ENCODE peak calls at places on chromosomes 6 and 20, in eight cellular contexts. One of them, this sample, is unnamed.

GRCh38 chr20:4156411-4156810 is 141.1 kb upstream of the RNF24 start:
- DNase-seq in GM12864: no peak
- DNase-seq in left ventricle myocardium inferior: no peak
- DNase-seq in lower leg skin: no peak
- DNase-seq in MM.1S: no peak
- DNase-seq in ovary: no peak
- DNase-seq in PC-3: peak; percentile 53
- DNase-seq in epithelial cell of esophagus: peak; percentile 23
- DNase-seq in this sample: no peak

GRCh38 chr6:149046164-149046821 is 271.2 kb upstream of the TAB2 start:
- DNase-seq in GM12864: no peak
- DNase-seq in left ventricle myocardium inferior: no peak
- DNase-seq in lower leg skin: no peak
- DNase-seq in MM.1S: no peak
- DNase-seq in ovary: no peak
- DNase-seq in PC-3: no peak
- DNase-seq in epithelial cell of esophagus: no peak
- DNase-seq in this sample: no peak

GRCh38 chr20:40821438-40821837 is 132.4 kb upstream of the MAFB start:
- DNase-seq in GM12864: no peak
- DNase-seq in left ventricle myocardium inferior: no peak
- DNase-seq in lower leg skin: no peak
- DNase-seq in MM.1S: no peak
- DNase-seq in ovary: no peak
- DNase-seq in PC-3: no peak
- DNase-seq in epithelial cell of esophagus: no peak
- DNase-seq in this sample: no peak

GRCh38 chr20:63573739-63574131 is 304 bp downstream of the HELZ2 start:
- DNase-seq in GM12864: no peak
- DNase-seq in left ventricle myocardium inferior: no peak
- DNase-seq in lower leg skin: no peak
- DNase-seq in MM.1S: no peak
- DNase-seq in ovary: no peak
- DNase-seq in PC-3: no peak
- DNase-seq in epithelial cell of esophagus: no peak
- DNase-seq in this sample: no peak

GRCh38 chr6:38797391-38797790 is 82.3 kb downstream of the DNAH8 start:
- DNase-seq in GM12864: no peak
- DNase-seq in left ventricle myocardium inferior: no peak
- DNase-seq in lower leg skin: no peak
- DNase-seq in MM.1S: no peak
- DNase-seq in ovary: no peak
- DNase-seq in PC-3: peak; percentile 71
- DNase-seq in epithelial cell of esophagus: no peak
- DNase-seq in this sample: no peak

GRCh38 chr20:34948030-34948429 is 7.6 kb downstream of the GSS start:
- DNase-seq in GM12864: no peak
- DNase-seq in left ventricle myocardium inferior: no peak
- DNase-seq in lower leg skin: no peak
- DNase-seq in MM.1S: no peak
- DNase-seq in ovary: no peak
- DNase-seq in PC-3: peak; percentile 58
- DNase-seq in epithelial cell of esophagus: peak; percentile 91
- DNase-seq in this sample: peak; percentile 71

GRCh38 chr20:62142252-62143117 is 709 bp downstream of the PSMA7 start:
- DNase-seq in GM12864: no peak
- DNase-seq in left ventricle myocardium inferior: no peak
- DNase-seq in lower leg skin: no peak
- DNase-seq in MM.1S: peak; percentile 11
- DNase-seq in ovary: no peak
- DNase-seq in PC-3: no peak
- DNase-seq in epithelial cell of esophagus: no peak
- DNase-seq in this sample: no peak

GRCh38 chr6:73393278-73393677 is 1.4 kb upstream of the DDX43 start:
- DNase-seq in GM12864: no peak
- DNase-seq in left ventricle myocardium inferior: no peak
- DNase-seq in lower leg skin: no peak
- DNase-seq in MM.1S: no peak
- DNase-seq in ovary: no peak
- DNase-seq in PC-3: peak; percentile 4
- DNase-seq in epithelial cell of esophagus: no peak
- DNase-seq in this sample: no peak

GRCh38 chr6:11179978-11180303 is 52.5 kb downstream of the NEDD9 start:
- DNase-seq in GM12864: no peak
- DNase-seq in left ventricle myocardium inferior: no peak
- DNase-seq in lower leg skin: no peak
- DNase-seq in MM.1S: no peak
- DNase-seq in ovary: no peak
- DNase-seq in PC-3: no peak
- DNase-seq in epithelial cell of esophagus: no peak
- DNase-seq in this sample: no peak

GRCh38 chr6:125258651-125259353 is 43.0 kb downstream of the HDDC2 start:
- DNase-seq in GM12864: no peak
- DNase-seq in left ventricle myocardium inferior: no peak
- DNase-seq in lower leg skin: no peak
- DNase-seq in MM.1S: no peak
- DNase-seq in ovary: no peak
- DNase-seq in PC-3: peak; percentile 15
- DNase-seq in epithelial cell of esophagus: no peak
- DNase-seq in this sample: no peak

GRCh38 chr6:137493218-137494038 is 766 bp downstream of the OLIG3 start:
- DNase-seq in GM12864: no peak
- DNase-seq in left ventricle myocardium inferior: no peak
- DNase-seq in lower leg skin: no peak
- DNase-seq in MM.1S: no peak
- DNase-seq in ovary: no peak
- DNase-seq in PC-3: no peak
- DNase-seq in epithelial cell of esophagus: no peak
- DNase-seq in this sample: no peak

GRCh38 chr20:46998497-46999190 is 104.0 kb downstream of the EYA2 start:
- DNase-seq in GM12864: no peak
- DNase-seq in left ventricle myocardium inferior: no peak
- DNase-seq in lower leg skin: no peak
- DNase-seq in MM.1S: no peak
- DNase-seq in ovary: no peak
- DNase-seq in PC-3: no peak
- DNase-seq in epithelial cell of esophagus: peak; percentile 51
- DNase-seq in this sample: no peak

GRCh38 chr6:56509031-56509430 is 133.7 kb downstream of the DST start:
- DNase-seq in GM12864: no peak
- DNase-seq in left ventricle myocardium inferior: no peak
- DNase-seq in lower leg skin: no peak
- DNase-seq in MM.1S: no peak
- DNase-seq in ovary: no peak
- DNase-seq in PC-3: no peak
- DNase-seq in epithelial cell of esophagus: no peak
- DNase-seq in this sample: no peak

GRCh38 chr6:75283907-75284284 is 696 bp downstream of the TMEM30A start:
- DNase-seq in GM12864: no peak
- DNase-seq in left ventricle myocardium inferior: no peak
- DNase-seq in lower leg skin: no peak
- DNase-seq in MM.1S: no peak
- DNase-seq in ovary: no peak
- DNase-seq in PC-3: no peak
- DNase-seq in epithelial cell of esophagus: no peak
- DNase-seq in this sample: no peak

GRCh38 chr6:157226761-157227160 is 96.6 kb downstream of the TMEM242 start:
- DNase-seq in GM12864: no peak
- DNase-seq in left ventricle myocardium inferior: no peak
- DNase-seq in lower leg skin: no peak
- DNase-seq in MM.1S: no peak
- DNase-seq in ovary: no peak
- DNase-seq in PC-3: no peak
- DNase-seq in epithelial cell of esophagus: no peak
- DNase-seq in this sample: no peak

GRCh38 chr6:119148825-119149525 is 70.5 kb upstream of the FAM184A start:
- DNase-seq in GM12864: no peak
- DNase-seq in left ventricle myocardium inferior: no peak
- DNase-seq in lower leg skin: no peak
- DNase-seq in MM.1S: no peak
- DNase-seq in ovary: no peak
- DNase-seq in PC-3: no peak
- DNase-seq in epithelial cell of esophagus: no peak
- DNase-seq in this sample: no peak
- H3K4me3 ChIP-seq in GM12864: no peak overlapping the region
- H3K4me3 ChIP-seq in left ventricle myocardium inferior: no peak overlapping the region
- H3K4me3 ChIP-seq in lower leg skin: no peak overlapping the region
- H3K4me3 ChIP-seq in MM.1S: no peak overlapping the region
- H3K4me3 ChIP-seq in ovary: no peak overlapping the region
- H3K4me3 ChIP-seq in PC-3: no peak overlapping the region
- H3K4me3 ChIP-seq in epithelial cell of esophagus: no peak overlapping the region
- H3K4me3 ChIP-seq in this sample: no peak overlapping the region

DNA sequence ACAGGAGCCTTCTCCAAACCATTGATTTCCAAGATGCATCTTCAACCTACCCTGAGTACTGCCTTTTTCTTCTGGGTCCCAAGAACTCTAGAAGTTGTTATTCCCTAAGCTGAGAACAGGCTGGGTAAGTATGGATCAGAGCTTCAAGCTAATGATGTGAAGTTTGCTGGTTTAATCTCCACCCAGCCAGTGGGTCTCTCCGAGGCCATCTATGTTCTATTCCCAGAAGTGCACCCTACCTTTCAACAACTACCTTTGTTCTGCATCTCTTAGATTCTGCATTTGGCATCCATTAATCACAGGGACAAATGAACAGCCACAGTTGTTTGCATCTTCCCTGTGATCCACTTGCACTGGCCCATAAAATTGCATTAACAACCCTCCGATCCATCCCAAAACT is 246.2 kb downstream of the HIVEP2 start:
- DNase-seq in GM12864: no peak
- DNase-seq in left ventricle myocardium inferior: no peak
- DNase-seq in lower leg skin: no peak
- DNase-seq in MM.1S: no peak
- DNase-seq in ovary: no peak
- DNase-seq in PC-3: peak; percentile 23
- DNase-seq in epithelial cell of esophagus: peak; percentile 18
- DNase-seq in this sample: no peak
- TF ChIP-seq CTCF in GM12864: peak; percentile 24
- TF ChIP-seq CTCF in left ventricle myocardium inferior: no peak
- TF ChIP-seq CTCF in lower leg skin: no peak
- TF ChIP-seq CTCF in MM.1S: no peak
- TF ChIP-seq CTCF in ovary: no peak
- TF ChIP-seq CTCF in PC-3: no peak
- TF ChIP-seq CTCF in epithelial cell of esophagus: peak; percentile 35
- TF ChIP-seq CTCF in this sample: peak; percentile 47

DNA sequence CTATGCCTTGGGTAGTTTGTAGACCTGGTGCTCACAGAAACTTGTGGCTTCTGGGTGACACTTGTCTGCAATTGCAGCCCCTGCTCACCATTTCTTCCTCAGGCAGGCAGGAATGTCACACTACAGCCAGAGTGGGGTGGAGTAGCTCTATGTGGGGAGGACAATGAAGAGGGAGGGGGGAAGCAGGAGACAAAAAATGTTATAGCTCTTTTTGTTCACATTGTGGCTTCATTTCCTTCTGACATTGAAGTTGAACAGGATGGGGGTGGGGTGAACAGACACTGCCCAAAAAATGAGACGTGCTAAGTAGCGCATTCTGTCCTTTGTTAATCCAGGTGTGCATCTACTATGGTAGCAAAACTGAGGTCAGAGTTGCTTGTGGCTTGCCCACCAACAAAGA is at the start of gene THEMIS:
- DNase-seq in GM12864: no peak
- DNase-seq in left ventricle myocardium inferior: no peak
- DNase-seq in lower leg skin: no peak
- DNase-seq in MM.1S: peak; percentile 70
- DNase-seq in ovary: no peak
- DNase-seq in PC-3: no peak
- DNase-seq in epithelial cell of esophagus: no peak
- DNase-seq in this sample: no peak
- H3K4me3 ChIP-seq in GM12864: no peak within 1 kb of the TSS
- H3K4me3 ChIP-seq in left ventricle myocardium inferior: no peak within 1 kb of the TSS
- H3K4me3 ChIP-seq in lower leg skin: no peak within 1 kb of the TSS
- H3K4me3 ChIP-seq in MM.1S: peak within 1 kb of the TSS; percentile 7
- H3K4me3 ChIP-seq in ovary: no peak within 1 kb of the TSS
- H3K4me3 ChIP-seq in PC-3: no peak within 1 kb of the TSS
- H3K4me3 ChIP-seq in epithelial cell of esophagus: no peak within 1 kb of the TSS
- H3K4me3 ChIP-seq in this sample: no peak within 1 kb of the TSS

GRCh38 chr20:57131077-57131476 is 135.4 kb downstream of the BMP7 start:
- DNase-seq in GM12864: no peak
- DNase-seq in left ventricle myocardium inferior: no peak
- DNase-seq in lower leg skin: no peak
- DNase-seq in MM.1S: no peak
- DNase-seq in ovary: no peak
- DNase-seq in PC-3: no peak
- DNase-seq in epithelial cell of esophagus: no peak
- DNase-seq in this sample: no peak
- TF ChIP-seq CTCF in GM12864: no peak
- TF ChIP-seq CTCF in left ventricle myocardium inferior: no peak
- TF ChIP-seq CTCF in lower leg skin: no peak
- TF ChIP-seq CTCF in MM.1S: no peak
- TF ChIP-seq CTCF in ovary: no peak
- TF ChIP-seq CTCF in PC-3: no peak
- TF ChIP-seq CTCF in epithelial cell of esophagus: no peak
- TF ChIP-seq CTCF in this sample: no peak

DNA sequence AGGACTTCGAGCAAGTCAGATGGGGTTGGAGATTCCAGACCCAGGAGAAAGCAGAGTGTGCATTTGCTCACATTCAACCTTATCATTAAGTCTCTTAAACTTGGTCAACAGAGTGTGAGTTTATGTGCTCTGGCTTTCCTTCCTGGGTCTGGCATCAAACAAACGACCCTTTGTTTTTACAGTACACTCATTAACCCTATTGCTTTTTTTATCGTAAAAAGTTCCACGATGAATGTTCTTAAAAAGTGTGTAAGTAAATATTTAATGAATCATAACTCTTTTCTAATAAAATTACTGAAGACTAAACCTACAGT is 2.5 kb downstream of the FYN start:
- DNase-seq in GM12864: no peak
- DNase-seq in left ventricle myocardium inferior: no peak
- DNase-seq in lower leg skin: no peak
- DNase-seq in MM.1S: no peak
- DNase-seq in ovary: no peak
- DNase-seq in PC-3: peak; percentile 54
- DNase-seq in epithelial cell of esophagus: no peak
- DNase-seq in this sample: no peak
- H3K4me3 ChIP-seq in GM12864: no peak overlapping the region
- H3K4me3 ChIP-seq in left ventricle myocardium inferior: peak overlapping the region; percentile 87
- H3K4me3 ChIP-seq in lower leg skin: no peak overlapping the region
- H3K4me3 ChIP-seq in MM.1S: no peak overlapping the region
- H3K4me3 ChIP-seq in ovary: no peak overlapping the region
- H3K4me3 ChIP-seq in PC-3: peak overlapping the region; percentile 71
- H3K4me3 ChIP-seq in epithelial cell of esophagus: no peak overlapping the region
- H3K4me3 ChIP-seq in this sample: no peak overlapping the region